ENCODE peak calls at places on chromosomes 1 and 21, in ten cellular contexts. K is HuH-7.5; P is SJSA1; W is AG08396; N is CD8-positive, alpha-beta memory T cell; G is C1 segment of cervical spinal cord; Y is myocyte; U is coronary artery; Q is stimulated activated CD4-positive, alpha-beta T cell treated with anti-CD3 and anti-CD28 coated beads, Interleukin-4, amount 100 ng/mL, for 1 hour; X is MV-4-11. S is an unnamed sample.

GRCh38 chr21:35840197-35840799 is 220.0 kb downstream of the SETD4 start:
- DNase-seq in Q (peak; percentile 40), P (peak; percentile 65), Y (peak; percentile 81), X (peak; percentile 77), K (peak; percentile 9), W (peak; percentile 25), U (no peak), N (peak; percentile 50), G (no peak), S (peak; percentile 85)

GRCh38 chr1:157626099-157626498 is 28.2 kb upstream of the FCRL4 start:
- DNase-seq in Q (no peak), P (no peak), N (no peak), Y (no peak), U (no peak), X (no peak), K (no peak), W (no peak), G (no peak), S (no peak)

GRCh38 chr1:202007703-202008489 is 2.5 kb upstream of the ELF3 start:
- DNase-seq in N (no peak), P (no peak), U (no peak), Y (no peak), X (no peak), K (no peak), W (no peak), Q (no peak), G (no peak), S (peak; percentile 38)

GRCh38 chr1:152967201-152967600 is 3.2 kb upstream of the SPRR4 start:
- DNase-seq in P (no peak), X (no peak), G (no peak), W (no peak), N (no peak), Y (no peak), U (no peak), K (no peak), Q (no peak), S (no peak)

GRCh38 chr21:14722841-14723483 is 176.8 kb upstream of the SAMSN1 start:
- DNase-seq in K (no peak), Q (no peak), X (no peak), N (no peak), Y (no peak), G (no peak), W (no peak), P (no peak), U (no peak), S (no peak)

GRCh38 chr1:56978819-56979218 is 13.0 kb upstream of the C8B start:
- DNase-seq in Y (no peak), X (no peak), W (no peak), G (no peak), P (no peak), N (no peak), K (no peak), Q (no peak), U (no peak), S (no peak)

GRCh38 chr1:152110365-152110859 is 4.8 kb downstream of the TCHH start:
- DNase-seq in W (peak; percentile 25), P (peak; percentile 54), N (no peak), X (peak; percentile 40), U (no peak), Y (peak; percentile 45), G (no peak), K (peak; percentile 12), Q (peak; percentile 25), S (no peak)

GRCh38 chr1:228396770-228397453 is 9.7 kb downstream of the TRIM11 start:
- DNase-seq in Y (no peak), N (no peak), U (peak; percentile 54), K (no peak), P (no peak), G (no peak), Q (no peak), W (no peak), X (no peak), S (no peak)

GRCh38 chr1:42765832-42766722 is 751 bp downstream of the P3H1 start:
- DNase-seq in Q (peak; percentile 56), U (no peak), P (peak; percentile 76), N (peak; percentile 26), G (peak; percentile 36), X (peak; percentile 48), Y (peak; percentile 76), K (peak; percentile 57), W (peak; percentile 74), S (peak; percentile 85)

GRCh38 chr1:94115900-94116436 is 5.0 kb downstream of the ABCA4 start:
- DNase-seq in K (no peak), N (no peak), W (no peak), Q (no peak), U (no peak), X (no peak), P (peak; percentile 26), Y (no peak), G (no peak), S (no peak)

GRCh38 chr1:112557385-112557784 is 48.6 kb downstream of the WNT2B start:
- DNase-seq in P (no peak), K (no peak), X (no peak), G (no peak), Y (no peak), W (no peak), N (no peak), Q (no peak), U (no peak), S (no peak)

GRCh38 chr1:185396126-185396525 is 79.1 kb upstream of the IVNS1ABP start:
- DNase-seq in K (no peak), P (no peak), G (no peak), Q (no peak), N (no peak), U (no peak), W (no peak), X (no peak), Y (no peak), S (no peak)

GRCh38 chr1:205074084-205074483 is 10.2 kb downstream of the TMEM81 start:
- DNase-seq in U (no peak), W (no peak), N (no peak), K (no peak), X (no peak), Q (no peak), Y (no peak), P (no peak), G (no peak), S (no peak)